ENCODE peak calls at places on chromosomes 5 and 9, in four cellular contexts. F is AG04450, K is neuronal stem cell, S is uterus. B is an unnamed sample. For H3K9me3, the result is how much of the 10 kb centered on the place peaks cover.

GRCh38 chr5:27020965-27021364 is 17.4 kb downstream of the CDH9 start:
- DNase-seq in F (no peak), K (no peak), S (no peak), B (no peak)

GRCh38 chr9:127424669-127424986 is 446 bp downstream of the ZNF79 start:
- DNase-seq in F (no peak), K (no peak), S (no peak), B (no peak)

GRCh38 chr5:139982157-139982974 is 60.7 kb downstream of the NRG2 start:
- DNase-seq in F (no peak), K (peak), S (no peak), B (no peak)

GRCh38 chr9:133210202-133210532 is 1.1 kb upstream of the OBP2B start:
- DNase-seq in F (no peak), K (no peak), S (no peak), B (peak)

GRCh38 chr9:86885232-86885631 is 62.1 kb downstream of the GAS1 start:
- DNase-seq in F (no peak), K (no peak), S (no peak), B (no peak)

GRCh38 chr9:36584626-36585460 is 12.1 kb downstream of the MELK start:
- DNase-seq in F (no peak), K (no peak), S (no peak), B (no peak)

GRCh38 chr9:86720893-86721698 is 226.2 kb downstream of the GAS1 start:
- DNase-seq in F (no peak), K (no peak), S (no peak), B (no peak)

GRCh38 chr9:107733530-107733907 is 243.9 kb upstream of the KLF4 start:
- DNase-seq in F (no peak), K (no peak), S (peak), B (no peak)

GRCh38 chr5:154714271-154714986 is 40.7 kb upstream of the LARP1 start:
- DNase-seq in F (peak), K (no peak), S (no peak), B (no peak)

GRCh38 chr5:89087551-89088318 is 204.8 kb upstream of the MEF2C start:
- DNase-seq in F (no peak), K (no peak), S (no peak), B (no peak)

GRCh38 chr5:136819526-136820302 is 454.4 kb upstream of the TRPC7 start:
- DNase-seq in F (no peak), K (no peak), S (no peak), B (no peak)

GRCh38 chr9:16241231-16241630 is 629.2 kb downstream of the BNC2 start:
- DNase-seq in F (peak), K (no peak), S (no peak), B (no peak)

GRCh38 chr9:36436909-36437308 is 36.8 kb upstream of the RNF38 start:
- DNase-seq in F (no peak), K (no peak), S (no peak), B (no peak)

GRCh38 chr5:132176987-132177386 is 50.7 kb downstream of the P4HA2 start:
- DNase-seq in F (no peak), K (no peak), S (no peak), B (no peak)

GRCh38 chr5:64158827-64159226 is 6.8 kb upstream of the RNF180 start:
- DNase-seq in F (no peak), K (no peak), S (no peak), B (no peak)

GRCh38 chr5:68237715-68238114 is 22.2 kb downstream of the PIK3R1 start:
- DNase-seq in F (no peak), K (no peak), S (no peak), B (no peak)

GRCh38 chr5:122661496-122662180 is 113.2 kb upstream of the SNX2 start:
- DNase-seq in F (no peak), K (no peak), S (no peak), B (no peak)

GRCh38 chr5:111411321-111411720 is 101.0 kb downstream of the STARD4 start:
- DNase-seq in F (no peak), K (no peak), S (no peak), B (no peak)

GRCh38 chr9:83441390-83441789 is 96.8 kb downstream of the FRMD3 start:
- DNase-seq in F (no peak), K (no peak), S (no peak), B (no peak)

GRCh38 chr9:83280259-83280658 is 217.3 kb upstream of the RASEF start:
- DNase-seq in F (no peak), K (no peak), S (no peak), B (no peak)

GRCh38 chr5:112116372-112116771 is 302.7 kb downstream of the EPB41L4A start:
- DNase-seq in F (no peak), K (no peak), S (no peak), B (no peak)

GRCh38 chr9:93808115-93809029 is 146.8 kb downstream of the BARX1 start:
- DNase-seq in F (no peak), K (no peak), S (no peak), B (no peak)

GRCh38 chr9:82891321-82891720 is 171.6 kb downstream of the RASEF start:
- DNase-seq in F (no peak), K (no peak), S (no peak), B (no peak)

GRCh38 chr9:36336511-36336910 is 63.6 kb downstream of the RNF38 start:
- DNase-seq in F (no peak), K (no peak), S (no peak), B (no peak)

GRCh38 chr5:36040651-36041536 is 25.8 kb downstream of the UGT3A2 start:
- DNase-seq in F (no peak), K (no peak), S (no peak), B (no peak)

GRCh38 chr9:134065720-134066419 is 2.0 kb downstream of the BRD3 start:
- DNase-seq in F (no peak), K (no peak), S (peak), B (no peak)

GRCh38 chr5:75617746-75618352 is 6.6 kb downstream of the ANKDD1B start:
- DNase-seq in F (peak), K (no peak), S (no peak), B (no peak)

GRCh38 chr5:2749514-2750025 is 1.9 kb downstream of the IRX2 start:
- DNase-seq in F (no peak), K (no peak), S (no peak), B (no peak)

GRCh38 chr9:2676466-2676865 is 40.8 kb upstream of the KCNV2 start:
- DNase-seq in F (no peak), K (no peak), S (no peak), B (no peak)

GRCh38 chr5:79576606-79577289 is 35.5 kb upstream of the TENT2 start:
- DNase-seq in F (no peak), K (no peak), S (no peak), B (no peak)

GRCh38 chr5:154221371-154221896 is 30.9 kb downstream of the GALNT10 start:
- DNase-seq in F (peak), K (no peak), S (no peak), B (peak)

GRCh38 chr9:118230319-118230718 is 526.1 kb downstream of the TLR4 start:
- DNase-seq in F (no peak), K (no peak), S (no peak), B (no peak)

GRCh38 chr5:141515141-141515540 is 26.3 kb downstream of the PCDHGC5 start:
- DNase-seq in F (no peak), K (no peak), S (no peak), B (no peak)
- H3K27ac ChIP-seq in F (peak), K (peak), S (peak), B (peak)

GRCh38 chr9:113005777-113006176 is 6.2 kb downstream of the ZNF883 start:
- DNase-seq in F (no peak), K (no peak), S (no peak), B (no peak)
- H3K9me3 ChIP-seq in F (under half), K (half or more), S (under half), B (under half)

DNA sequence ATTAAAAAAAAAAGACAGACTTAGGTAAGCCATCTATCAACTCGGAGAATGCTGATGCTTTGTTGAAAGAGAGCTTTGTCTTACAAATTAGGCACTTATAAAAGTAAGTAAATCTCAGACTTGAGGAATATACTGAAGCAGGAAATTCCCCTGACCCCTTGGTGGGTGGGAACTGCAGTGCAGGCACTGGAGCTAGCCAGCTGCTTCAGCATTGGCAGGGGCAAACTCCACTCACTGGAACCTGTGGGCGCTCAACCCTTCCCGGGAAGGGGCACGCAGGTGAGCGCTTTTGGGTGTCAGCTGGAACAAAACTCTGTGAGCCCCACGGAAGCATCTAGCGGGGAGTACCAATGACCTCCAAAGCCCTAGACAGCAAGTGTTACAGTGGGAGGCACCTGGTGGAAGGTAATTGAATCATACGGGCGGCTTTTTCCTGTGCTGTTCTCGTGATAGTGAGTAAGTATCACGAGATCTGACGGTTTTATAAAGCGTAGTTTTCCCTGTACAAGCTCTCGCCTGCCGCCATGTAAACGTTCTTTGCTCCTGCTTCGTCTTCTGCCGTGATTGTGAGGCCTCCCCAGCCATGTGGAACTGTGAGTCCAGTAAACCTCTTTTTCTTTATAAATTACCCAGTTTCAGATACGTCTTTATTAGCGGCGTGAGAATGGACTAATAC is 628.0 kb upstream of the CDH18 start:
- DNase-seq in F (no peak), K (no peak), S (no peak), B (no peak)
- H3K4me3 ChIP-seq in F (no peak), K (no peak), S (no peak), B (no peak)

GRCh38 chr9:69180200-69180599 is 6.1 kb downstream of the TJP2 start:
- DNase-seq in F (no peak), K (no peak), S (no peak), B (no peak)

GRCh38 chr9:69184266-69184665 is 10.2 kb downstream of the TJP2 start:
- DNase-seq in F (no peak), K (no peak), S (no peak), B (no peak)

GRCh38 chr9:69180670-69181069 is 6.6 kb downstream of the TJP2 start:
- DNase-seq in F (peak), K (no peak), S (no peak), B (peak)

GRCh38 chr9:69179037-69179436 is 5.0 kb downstream of the TJP2 start:
- DNase-seq in F (no peak), K (no peak), S (no peak), B (no peak)

DNA sequence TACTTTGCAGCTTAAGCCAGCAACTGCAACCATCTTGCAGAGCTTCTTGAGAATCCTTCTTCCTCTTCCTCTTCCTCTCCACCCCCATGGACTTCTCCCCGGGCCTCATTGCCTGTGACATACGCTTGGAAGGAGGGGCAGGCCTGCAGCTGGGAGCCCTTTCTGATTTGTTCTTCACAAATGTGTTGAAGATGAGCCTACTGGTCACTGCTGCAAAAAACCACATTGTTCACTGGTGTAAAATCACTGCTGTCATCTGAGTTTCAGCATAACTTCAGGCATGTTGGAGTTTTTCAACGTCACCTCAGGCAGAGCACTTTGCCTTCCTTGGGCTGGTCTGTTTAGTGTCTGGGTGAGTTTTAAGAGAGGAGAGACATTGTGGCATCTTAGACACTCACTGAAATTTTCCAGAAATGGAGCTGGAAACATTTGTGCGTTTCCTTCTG is 7.9 kb downstream of the TJP2 start:
- DNase-seq in F (no peak), K (no peak), S (no peak), B (no peak)
- H3K27ac ChIP-seq in F (no peak), K (no peak), S (peak), B (peak)

GRCh38 chr5:21058290-21058689 is 1070.3 kb upstream of the CDH18 start:
- DNase-seq in F (no peak), K (no peak), S (no peak), B (no peak)
- H3K9me3 ChIP-seq in F (under half), K (under half), S (under half), B (under half)

DNA sequence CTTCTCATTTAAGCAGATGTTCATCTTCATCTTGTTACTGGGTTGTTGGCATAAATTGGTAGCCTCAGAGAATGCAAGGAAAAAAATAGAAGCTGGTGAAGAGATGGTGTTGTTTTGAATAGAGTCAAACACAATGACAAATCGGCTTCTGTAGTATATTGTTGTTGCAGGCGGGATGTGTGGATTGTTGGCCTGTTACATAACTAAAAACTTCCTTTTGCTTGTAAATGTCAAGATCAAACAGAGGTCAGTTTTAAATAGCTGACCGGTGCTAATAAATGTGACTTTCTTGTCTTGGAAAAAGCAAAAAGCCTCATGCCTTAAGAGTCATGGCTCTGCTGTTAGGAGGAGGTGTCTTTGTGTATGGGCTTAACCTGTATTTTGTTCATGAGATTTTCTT is 59.2 kb downstream of the CCDC192 start:
- DNase-seq in F (no peak), K (no peak), S (no peak), B (no peak)
- H3K4me3 ChIP-seq in F (no peak), K (no peak), S (no peak), B (no peak)

GRCh38 chr9:4515958-4516375 is 25.7 kb downstream of the SLC1A1 start:
- DNase-seq in F (no peak), K (no peak), S (no peak), B (no peak)
- H3K27ac ChIP-seq in F (no peak), K (no peak), S (no peak), B (no peak)

GRCh38 chr5:178285399-178286225 is 53.0 kb upstream of the PHYKPL start:
- DNase-seq in F (no peak), K (no peak), S (no peak), B (peak)

GRCh38 chr5:178282391-178282790 is 49.8 kb upstream of the PHYKPL start:
- DNase-seq in F (no peak), K (no peak), S (no peak), B (peak)

GRCh38 chr5:178284996-178285395 is 52.4 kb upstream of the PHYKPL start:
- DNase-seq in F (no peak), K (no peak), S (no peak), B (no peak)

GRCh38 chr5:178284095-178284675 is 51.6 kb upstream of the PHYKPL start:
- DNase-seq in F (no peak), K (no peak), S (no peak), B (no peak)

GRCh38 chr5:178283520-178283919 is 50.9 kb upstream of the PHYKPL start:
- DNase-seq in F (no peak), K (no peak), S (no peak), B (no peak)
- H3K9me3 ChIP-seq in F (under half), K (under half), S (under half), B (under half)

GRCh38 chr9:29514862-29515261 is 1941.6 kb upstream of the C9orf72 start:
- DNase-seq in F (no peak), K (no peak), S (no peak), B (no peak)
- H3K4me3 ChIP-seq in F (no peak), K (no peak), S (no peak), B (no peak)